ENCODE peak calls at places on chromosomes 5 and 9, in four cellular contexts. F, A, Z and P are unnamed samples.

GRCh38 chr9:2028888-2029287 is 13.7 kb downstream of the SMARCA2 start:
- DNase-seq in F (no peak), A (no peak), Z (no peak), P (no peak)

GRCh38 chr9:121369595-121370265 is at the start of gene STOM:
- DNase-seq in F (no peak), A (peak), Z (peak), P (peak)

GRCh38 chr9:125829743-125830142 is 82.6 kb downstream of the PBX3 start:
- DNase-seq in F (peak), A (peak), Z (no peak), P (no peak)

GRCh38 chr5:148376198-148376597 is 7.6 kb upstream of the FBXO38 start:
- DNase-seq in F (no peak), A (no peak), Z (no peak), P (no peak)

GRCh38 chr9:1052119-1052907 is 2.2 kb downstream of the DMRT2 start:
- DNase-seq in F (no peak), A (no peak), Z (no peak), P (no peak)

GRCh38 chr9:117555964-117556629 is 141.2 kb upstream of the ASTN2 start:
- DNase-seq in F (peak), A (peak), Z (no peak), P (peak)

GRCh38 chr5:33049845-33050244 is 338.7 kb downstream of the NPR3 start:
- DNase-seq in F (no peak), A (no peak), Z (no peak), P (peak)

GRCh38 chr9:95785209-95785608 is 90.3 kb upstream of the ERCC6L2 start:
- DNase-seq in F (no peak), A (no peak), Z (no peak), P (no peak)

GRCh38 chr9:20044686-20045085 is 255.8 kb upstream of the SLC24A2 start:
- DNase-seq in F (no peak), A (no peak), Z (no peak), P (peak)

GRCh38 chr5:14185336-14186131 is 42.4 kb downstream of the TRIO start:
- DNase-seq in F (no peak), A (no peak), Z (no peak), P (peak)

GRCh38 chr9:84170521-84171141 is 169.9 kb downstream of the SLC28A3 start:
- DNase-seq in F (no peak), A (peak), Z (peak), P (peak)

GRCh38 chr9:129150122-129150521 is 27.9 kb downstream of the IER5L start:
- DNase-seq in F (no peak), A (no peak), Z (no peak), P (no peak)

GRCh38 chr9:112755059-112755458 is 4.5 kb downstream of the SNX30 start:
- DNase-seq in F (no peak), A (no peak), Z (no peak), P (no peak)

GRCh38 chr9:16429671-16430070 is 440.8 kb downstream of the BNC2 start:
- DNase-seq in F (no peak), A (no peak), Z (no peak), P (peak)

GRCh38 chr5:116571568-116572321 is 2.9 kb downstream of the SEMA6A start:
- DNase-seq in F (no peak), A (peak), Z (no peak), P (peak)

GRCh38 chr9:682633-683508 is 158.6 kb upstream of the DMRT1 start:
- DNase-seq in F (no peak), A (peak), Z (no peak), P (peak)

GRCh38 chr9:112421771-112422222 is 41.9 kb downstream of the HSDL2 start:
- DNase-seq in F (no peak), A (no peak), Z (no peak), P (no peak)

GRCh38 chr9:27675354-27675753 is 102.1 kb upstream of the C9orf72 start:
- DNase-seq in F (no peak), A (no peak), Z (no peak), P (no peak)

GRCh38 chr5:18653216-18653752 is 1019.0 kb downstream of the TAF11L14 start:
- DNase-seq in F (peak), A (peak), Z (no peak), P (no peak)

GRCh38 chr9:110526426-110526825 is 53.1 kb downstream of the SVEP1 start:
- DNase-seq in F (no peak), A (no peak), Z (no peak), P (peak)

GRCh38 chr5:43773032-43773830 is 170.3 kb downstream of the NNT start:
- DNase-seq in F (no peak), A (no peak), Z (no peak), P (peak)

GRCh38 chr5:36703245-36703860 is 96.9 kb downstream of the SLC1A3 start:
- DNase-seq in F (no peak), A (no peak), Z (no peak), P (no peak)

GRCh38 chr5:128667148-128667547 is 129.1 kb upstream of the FBN2 start:
- DNase-seq in F (no peak), A (no peak), Z (no peak), P (no peak)

GRCh38 chr5:56594821-56595220 is 220.5 kb upstream of the MAP3K1 start:
- DNase-seq in F (no peak), A (no peak), Z (no peak), P (no peak)

GRCh38 chr9:134239939-134240338 is 75.6 kb upstream of the RNU6ATAC start:
- DNase-seq in F (no peak), A (no peak), Z (no peak), P (no peak)

GRCh38 chr5:24642022-24642421 is 2.8 kb downstream of the CDH10 start:
- DNase-seq in F (no peak), A (peak), Z (no peak), P (peak)

GRCh38 chr5:98750693-98751092 is 22.8 kb upstream of the RGMB start:
- DNase-seq in F (no peak), A (peak), Z (no peak), P (no peak)

GRCh38 chr9:88302579-88303324 is 85.5 kb upstream of the SPIN1 start:
- DNase-seq in F (no peak), A (no peak), Z (no peak), P (no peak)

GRCh38 chr5:96114736-96115466 is 153.2 kb upstream of the ELL2 start:
- DNase-seq in F (no peak), A (no peak), Z (no peak), P (peak)

GRCh38 chr9:76987594-76988200 is 31.8 kb upstream of the FOXB2 start:
- DNase-seq in F (peak), A (peak), Z (no peak), P (peak)

GRCh38 chr5:96919754-96920197 is 16.1 kb upstream of the LNPEP start:
- DNase-seq in F (no peak), A (no peak), Z (no peak), P (no peak)

GRCh38 chr9:95772320-95773060 is 103.0 kb upstream of the ERCC6L2 start:
- DNase-seq in F (no peak), A (peak), Z (peak), P (peak)

GRCh38 chr5:142671801-142672200 is 14.1 kb downstream of the FGF1 start:
- DNase-seq in F (no peak), A (no peak), Z (no peak), P (peak)

GRCh38 chr5:83340511-83340918 is 131.0 kb upstream of the VCAN start:
- DNase-seq in F (no peak), A (no peak), Z (no peak), P (no peak)

GRCh38 chr5:157665467-157666085 is 5.8 kb upstream of the C5orf52 start:
- DNase-seq in F (no peak), A (no peak), Z (no peak), P (peak)

GRCh38 chr5:50440651-50441478 is at the start of gene EMB:
- DNase-seq in F (no peak), A (peak), Z (no peak), P (peak)

GRCh38 chr5:3103241-3103855 is 351.9 kb upstream of the IRX2 start:
- DNase-seq in F (no peak), A (no peak), Z (no peak), P (no peak)

GRCh38 chr5:91296691-91297143 is 86.4 kb downstream of the ARRDC3 start:
- DNase-seq in F (no peak), A (no peak), Z (no peak), P (peak)

DNA sequence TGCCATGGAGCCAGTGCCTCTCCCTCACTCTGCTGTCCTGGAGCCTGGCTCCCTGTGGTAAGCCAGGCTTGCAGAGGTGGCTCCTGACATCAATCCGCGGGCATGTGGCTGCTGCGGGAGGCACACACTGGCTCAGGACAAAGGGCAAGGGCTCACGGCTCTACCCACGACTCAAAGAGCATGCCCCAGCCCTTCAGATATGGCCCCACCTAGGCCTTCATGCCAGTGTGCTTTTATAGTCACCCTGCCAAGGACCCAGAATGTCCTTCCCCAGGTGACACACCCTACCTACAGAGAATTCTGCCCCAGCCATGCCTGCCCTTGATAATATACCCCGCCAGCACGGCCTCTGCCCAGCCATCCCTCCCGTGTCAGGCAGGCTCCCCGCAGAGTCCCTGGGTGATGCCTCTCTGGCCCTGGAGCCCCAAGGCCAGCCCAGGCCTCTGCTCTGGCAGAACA is 1.6 kb downstream of the MGAT4B start:
- DNase-seq in F (no peak), A (no peak), Z (peak), P (no peak)
- H3K4me3 ChIP-seq in F (peak), A (no peak), Z (peak), P (peak)

DNA sequence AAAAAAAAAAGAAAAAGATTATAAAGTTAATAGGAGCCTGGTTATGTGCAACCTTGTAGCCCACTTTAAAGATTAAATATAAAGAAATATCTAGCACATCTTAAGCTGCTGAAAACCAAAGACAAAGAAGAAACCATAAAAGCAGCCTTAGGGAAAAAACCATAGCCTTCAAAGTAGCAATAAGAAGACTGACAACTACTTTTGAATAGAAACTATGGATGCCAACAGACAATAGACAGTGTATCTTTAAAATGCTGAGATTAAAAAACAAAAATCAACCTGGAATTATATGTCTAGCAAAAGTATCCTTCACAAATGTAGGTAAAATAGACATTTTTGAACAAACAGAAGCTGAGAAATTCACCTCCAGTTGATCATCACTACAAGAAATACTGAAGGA is 3.4 kb upstream of the KIF12 start:
- DNase-seq in F (no peak), A (no peak), Z (no peak), P (no peak)
- TF ChIP-seq CTCF in F (no peak), A (no peak), Z (no peak), P (no peak)

DNA sequence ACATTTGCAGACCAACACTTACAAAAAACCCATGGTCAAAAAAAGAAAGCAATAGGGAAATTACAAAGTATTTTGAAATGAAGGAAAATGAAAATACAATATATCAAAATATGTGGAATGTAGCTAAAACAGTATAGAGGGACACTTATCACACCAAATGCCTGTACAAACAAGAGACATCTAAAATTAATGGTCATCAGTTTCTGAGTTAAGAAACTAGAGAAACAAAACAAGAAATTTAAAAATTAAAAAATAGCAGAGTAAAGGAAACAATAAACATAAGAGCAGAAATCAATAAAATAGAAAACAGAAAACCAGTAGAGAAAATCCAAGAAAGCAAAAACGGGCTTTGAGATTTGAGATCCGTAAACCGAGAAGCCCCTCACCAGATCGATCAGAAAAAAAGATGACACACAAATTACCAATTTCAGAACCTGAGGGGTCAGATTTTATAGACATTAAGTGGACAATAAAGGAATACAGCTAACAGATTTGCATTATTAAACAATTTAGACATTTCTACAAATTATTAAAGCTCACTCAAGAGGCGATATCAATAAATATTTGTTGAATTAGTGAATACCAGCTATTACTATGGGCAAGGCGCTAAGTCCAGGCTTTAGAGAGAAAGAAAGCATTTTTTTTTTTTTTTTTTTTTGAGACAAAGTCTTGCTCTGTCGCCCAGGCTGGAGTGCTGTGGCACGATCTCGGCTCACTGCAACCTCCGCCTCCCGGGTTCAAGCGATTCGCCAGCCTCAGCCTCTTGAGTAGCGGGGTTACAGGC is 1.0 kb upstream of the TENT2 start:
- DNase-seq in F (no peak), A (no peak), Z (no peak), P (no peak)
- H3K4me3 ChIP-seq in F (peak), A (no peak), Z (peak), P (peak)

DNA sequence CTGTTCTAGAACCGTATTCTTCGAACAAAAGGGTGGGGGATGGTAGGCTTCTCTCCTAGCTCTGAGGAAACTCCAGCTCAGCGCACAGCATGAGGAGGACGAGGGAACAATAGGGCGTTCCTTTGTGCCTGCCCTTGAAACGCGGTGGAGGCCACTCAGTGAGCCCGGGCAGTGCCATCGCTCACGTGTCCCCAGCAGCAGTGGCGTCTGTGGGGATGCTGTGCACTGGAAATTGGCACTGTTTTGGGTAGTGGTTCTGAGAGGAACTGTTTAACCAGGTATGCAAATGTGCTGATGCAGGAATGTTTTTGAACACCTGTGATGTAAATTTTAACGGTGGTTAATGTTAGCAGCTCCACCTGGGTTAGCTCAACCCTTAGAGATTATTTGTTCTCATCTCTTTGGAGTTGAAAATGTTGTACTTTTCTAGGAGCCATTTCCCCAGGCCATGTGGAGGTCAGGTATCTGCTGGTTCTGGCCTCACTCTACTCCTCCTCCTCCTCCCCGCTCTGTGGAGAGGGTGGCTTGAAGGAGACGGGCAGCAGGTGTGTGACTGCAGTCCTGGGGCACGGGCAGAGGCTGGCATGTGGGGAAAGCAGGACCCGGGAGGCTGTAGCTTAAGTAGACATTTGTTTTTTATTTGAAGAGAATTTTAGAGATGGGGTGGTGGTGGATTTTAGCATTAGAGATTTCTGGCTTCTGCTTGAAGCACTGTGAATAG is 48.3 kb downstream of the EHMT1 start:
- DNase-seq in F (no peak), A (no peak), Z (no peak), P (no peak)
- TF ChIP-seq CTCF in F (no peak), A (no peak), Z (no peak), P (no peak)

DNA sequence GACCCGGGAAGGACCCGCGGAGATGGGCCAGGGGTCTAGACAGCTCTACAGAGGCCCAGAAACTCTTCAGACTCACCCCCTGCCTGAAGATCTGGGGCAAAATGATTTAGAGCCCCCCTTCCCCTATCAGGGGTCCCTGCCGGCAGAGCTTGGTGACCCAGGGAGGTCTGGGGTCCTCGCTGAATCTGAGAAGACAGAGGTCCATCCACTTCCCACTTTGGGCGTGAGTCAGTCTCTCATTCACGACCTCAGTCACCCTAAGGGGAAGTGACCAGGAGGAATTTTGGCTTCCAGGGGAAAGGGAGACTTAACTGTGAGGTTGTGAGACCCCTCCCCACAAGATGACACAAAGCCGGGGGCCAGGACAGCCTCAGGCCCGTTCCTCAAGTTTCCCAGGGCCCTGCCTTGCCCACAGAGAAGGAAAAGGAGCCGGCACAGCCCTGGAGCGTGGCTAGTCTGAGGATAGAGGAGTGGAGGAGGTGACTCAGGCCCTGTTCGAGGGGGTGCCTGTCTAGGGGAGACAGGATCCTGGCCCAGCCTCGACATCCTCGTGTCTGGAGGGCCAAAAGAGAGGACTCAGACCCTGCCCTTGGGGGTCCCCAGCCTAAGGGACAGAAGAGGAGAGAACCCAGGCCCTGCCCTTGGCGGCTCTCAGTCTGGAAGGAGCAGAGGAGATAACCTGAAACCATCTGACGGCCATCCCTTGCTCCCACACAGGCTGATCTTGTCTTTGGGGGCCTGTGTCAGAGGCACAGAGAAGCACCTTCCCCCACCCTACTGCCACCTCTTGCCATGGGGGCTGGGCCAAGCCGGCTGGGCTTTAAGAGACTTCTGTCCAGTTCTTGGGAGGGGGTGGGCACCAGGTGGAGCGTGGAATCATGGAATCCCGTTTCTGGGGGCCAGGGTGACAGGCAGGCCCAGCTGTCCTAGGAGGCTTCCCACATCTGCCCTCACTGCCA is 885 bp downstream of the PDLIM4 start:
- DNase-seq in F (no peak), A (no peak), Z (peak), P (peak)
- H3K4me3 ChIP-seq in F (no peak), A (no peak), Z (peak), P (peak)